ENCODE peak calls at places on chromosomes 16 and 17, in ten cellular contexts. V is activated CD4-positive, alpha-beta T cell treated with anti-CD3 and anti-CD28 coated beads for 1 hour; J is left cardiac atrium; M is NCI-H510A treated with DMSO at 0.1 percent for 48 hours; X is left ventricle myocardium inferior; S is GM12865; A is stimulated activated CD8-positive, alpha-beta memory T cell treated with anti-CD3 and anti-CD28 coated beads, Interleukin-7, amount 100 ng/mL, for 24 hours; N is NAMALWA; I is LoVo; F is stimulated activated CD4-positive, alpha-beta T cell treated with anti-CD3 and anti-CD28 coated beads, Interleukin-4, amount 100 ng/mL, for 1 hour. R is an unnamed sample.

GRCh38 chr17:75778861-75779249 is 5.8 kb upstream of the UNK start:
- DNase-seq in N (peak; percentile 65), A (no peak), F (no peak), J (peak; percentile 31), X (no peak), S (peak; percentile 82), V (no peak), I (peak; percentile 37), M (peak; percentile 40), R (no peak)

GRCh38 chr16:79677799-79678525 is 77.4 kb upstream of the MAF start:
- DNase-seq in X (no peak), A (no peak), J (no peak), S (no peak), M (peak; percentile 13), N (no peak), I (no peak), V (no peak), F (no peak), R (no peak)

GRCh38 chr16:48284772-48285409 is 37.6 kb upstream of the ABCC11 start:
- DNase-seq in S (peak; percentile 43), M (no peak), A (no peak), V (no peak), I (no peak), N (peak; percentile 11), F (no peak), X (no peak), J (no peak), R (no peak)

GRCh38 chr17:19239544-19239943 is 2.4 kb downstream of the EPN2 start:
- DNase-seq in N (no peak), M (no peak), F (no peak), I (no peak), V (no peak), S (no peak), X (no peak), J (peak; percentile 35), A (no peak), R (no peak)

GRCh38 chr17:80605326-80606066 is 60.9 kb downstream of the RPTOR start:
- DNase-seq in F (peak; percentile 55), N (peak; percentile 75), A (peak; percentile 24), S (peak; percentile 92), X (no peak), I (peak; percentile 55), M (no peak), J (no peak), V (peak; percentile 16), R (no peak)

GRCh38 chr17:64180674-64181073 is 50.7 kb upstream of the ERN1 start:
- DNase-seq in A (no peak), F (no peak), V (no peak), N (no peak), S (no peak), I (no peak), J (no peak), M (no peak), X (no peak), R (no peak)

GRCh38 chr16:20886320-20886719 is 13.8 kb downstream of the DCUN1D3 start:
- DNase-seq in J (no peak), X (no peak), A (no peak), N (no peak), M (no peak), I (no peak), F (no peak), S (no peak), V (no peak), R (no peak)

GRCh38 chr16:20385844-20386832 is 18.4 kb downstream of the PDILT start:
- DNase-seq in J (peak; percentile 62), X (peak; percentile 59), M (peak; percentile 79), V (peak; percentile 20), N (peak; percentile 61), F (peak; percentile 57), S (peak; percentile 54), I (peak; percentile 47), A (peak; percentile 18), R (no peak)

GRCh38 chr17:82238562-82239201 is 9.8 kb downstream of the SLC16A3 start:
- DNase-seq in J (peak; percentile 81), I (no peak), X (peak; percentile 80), S (peak; percentile 85), V (peak; percentile 57), M (peak; percentile 91), N (no peak), F (peak; percentile 67), A (peak; percentile 41), R (no peak)

GRCh38 chr16:79644977-79645667 is 44.6 kb upstream of the MAF start:
- DNase-seq in V (no peak), N (no peak), I (peak; percentile 12), J (no peak), F (no peak), M (no peak), A (no peak), X (no peak), S (no peak), R (no peak)

GRCh38 chr17:48909796-48910195 is 1.6 kb downstream of the UBE2Z start:
- DNase-seq in A (no peak), S (peak; percentile 63), F (no peak), M (no peak), V (no peak), X (no peak), I (no peak), J (no peak), N (no peak), R (no peak)

GRCh38 chr16:88515405-88515804 is 54.8 kb upstream of the ZC3H18 start:
- DNase-seq in I (no peak), S (no peak), A (no peak), F (no peak), N (no peak), J (no peak), X (no peak), V (no peak), M (no peak), R (no peak)

GRCh38 chr16:22664561-22664997 is 149.4 kb upstream of the HS3ST2 start:
- DNase-seq in X (no peak), V (no peak), I (no peak), F (no peak), S (peak; percentile 28), N (peak; percentile 30), J (no peak), M (peak; percentile 79), A (no peak), R (no peak)

GRCh38 chr16:65679785-65680184 is 557.9 kb upstream of the CDH11 start:
- DNase-seq in I (no peak), M (no peak), J (no peak), N (no peak), S (peak; percentile 46), A (no peak), V (no peak), F (no peak), X (no peak), R (no peak)

GRCh38 chr16:87407511-87408112 is 15.5 kb downstream of the MAP1LC3B start:
- DNase-seq in S (peak; percentile 88), I (peak; percentile 90), X (peak; percentile 44), N (no peak), J (peak; percentile 71), V (no peak), F (no peak), A (no peak), M (no peak), R (no peak)

GRCh38 chr16:19936431-19936830 is 51.8 kb upstream of the GPRC5B start:
- DNase-seq in M (no peak), A (no peak), S (no peak), X (no peak), J (no peak), F (no peak), N (no peak), V (no peak), I (no peak), R (no peak)

GRCh38 chr17:72719582-72720493 is 372.6 kb downstream of the SLC39A11 start:
- DNase-seq in X (no peak), N (no peak), M (no peak), J (no peak), F (peak; percentile 28), I (no peak), A (no peak), S (no peak), V (peak; percentile 13), R (no peak)

GRCh38 chr17:42679001-42679491 is 2.3 kb upstream of the PLEKHH3 start:
- DNase-seq in X (no peak), S (peak; percentile 83), N (peak; percentile 71), V (no peak), M (peak; percentile 76), I (peak; percentile 35), A (no peak), F (peak; percentile 44), J (peak; percentile 40), R (no peak)

GRCh38 chr17:27947005-27947406 is 53.8 kb upstream of the LYRM9 start:
- DNase-seq in F (no peak), A (no peak), N (no peak), S (no peak), M (no peak), I (no peak), X (no peak), V (no peak), J (no peak), R (no peak)

GRCh38 chr16:85838381-85838780 is 38.9 kb downstream of the COX4I1 start:
- DNase-seq in A (no peak), J (no peak), N (no peak), M (no peak), V (no peak), S (no peak), I (no peak), X (no peak), F (no peak), R (no peak)

GRCh38 chr16:86834451-86835035 is 256.2 kb downstream of the FOXL1 start:
- DNase-seq in V (no peak), J (no peak), F (no peak), I (no peak), M (no peak), N (no peak), X (no peak), A (no peak), S (no peak), R (no peak)

GRCh38 chr17:43399839-43400328 is 1.1 kb downstream of the ARL4D start:
- DNase-seq in N (no peak), M (no peak), V (no peak), X (no peak), F (no peak), S (no peak), J (peak; percentile 33), A (no peak), I (no peak), R (no peak)

GRCh38 chr16:87806246-87806607 is 40.4 kb upstream of the KLHDC4 start:
- DNase-seq in S (no peak), F (no peak), M (no peak), V (no peak), J (no peak), X (no peak), N (peak; percentile 68), I (peak; percentile 60), A (no peak), R (no peak)

GRCh38 chr16:53219795-53220194 is 165.0 kb downstream of the CHD9 start:
- DNase-seq in M (no peak), I (no peak), J (no peak), A (no peak), F (no peak), X (no peak), N (no peak), V (no peak), S (no peak), R (no peak)

GRCh38 chr17:12605222-12605621 is 60.5 kb upstream of the MYOCD start:
- DNase-seq in S (no peak), V (no peak), A (no peak), M (no peak), F (no peak), J (no peak), X (no peak), N (no peak), I (no peak), R (no peak)

GRCh38 chr16:87499189-87499486 is 6.3 kb upstream of the ZCCHC14 start:
- DNase-seq in S (no peak), M (no peak), J (no peak), F (no peak), V (no peak), I (no peak), X (no peak), A (no peak), N (no peak), R (peak; percentile 68)

GRCh38 chr17:81388612-81389367 is 6.5 kb upstream of the BAHCC1 start:
- DNase-seq in S (no peak), M (no peak), N (no peak), J (no peak), F (no peak), I (no peak), A (no peak), V (no peak), X (no peak), R (no peak)

GRCh38 chr16:70647461-70648359 is 1.4 kb downstream of the IL34 start:
- DNase-seq in S (no peak), J (no peak), I (no peak), F (no peak), X (no peak), N (no peak), M (no peak), A (no peak), V (no peak), R (no peak)